ENCODE peak calls at places on chromosomes 3 and 15, in six cellular contexts. N is germinal center, T is substantia nigra, P is GM04503, B is HS-27A, F is kidney tubule cell. E is an unnamed sample.
A peak's percentile ranks its signal among the peaks of the same experiment; 100 is the strongest.

GRCh38 chr15:56342653-56343052 is 22.6 kb upstream of the TEX9 start:
- DNase-seq in N (no peak), T (no peak), P (no peak), B (no peak), F (no peak), E (no peak)

GRCh38 chr3:170641510-170642236 is 55.8 kb upstream of the SLC7A14 start:
- DNase-seq in N (no peak), T (no peak), P (no peak), B (no peak), F (no peak), E (no peak)

GRCh38 chr3:193016437-193016887 is 98.8 kb upstream of the MB21D2 start:
- DNase-seq in N (no peak), T (no peak), P (peak; percentile 5), B (no peak), F (peak; percentile 26), E (no peak)

GRCh38 chr3:123637131-123637530 is 52.3 kb upstream of the HACD2 start:
- DNase-seq in N (no peak), T (no peak), P (no peak), B (no peak), F (peak; percentile 75), E (no peak)

GRCh38 chr3:130386604-130387263 is 41.3 kb downstream of the COL6A5 start:
- DNase-seq in N (no peak), T (no peak), P (no peak), B (no peak), F (peak; percentile 77), E (no peak)

GRCh38 chr15:91099616-91100560 is at the start of gene SV2B:
- DNase-seq in N (peak; percentile 44), T (no peak), P (no peak), B (no peak), F (peak; percentile 41), E (no peak)

GRCh38 chr15:52765779-52766178 is 24.4 kb downstream of the ONECUT1 start:
- DNase-seq in N (no peak), T (no peak), P (no peak), B (no peak), F (peak; percentile 16), E (no peak)

GRCh38 chr3:183555541-183556081 is at the start of gene KLHL6:
- DNase-seq in N (peak; percentile 78), T (no peak), P (no peak), B (no peak), F (no peak), E (peak; percentile 46)

GRCh38 chr3:21345577-21345976 is 405.4 kb downstream of the ZNF385D start:
- DNase-seq in N (no peak), T (no peak), P (no peak), B (no peak), F (no peak), E (no peak)

GRCh38 chr3:137767146-137768020 is 3.3 kb downstream of the SOX14 start:
- DNase-seq in N (no peak), T (no peak), P (no peak), B (no peak), F (no peak), E (no peak)

E was measured in central memory CD8-positive, alpha-beta T cell.